ENCODE peak calls at places on chromosome 7, in eight cellular contexts. G, Y, C, N, T, A, R and Q are unnamed samples.
A peak's percentile ranks its signal among the peaks of the same experiment; 100 is the strongest.

GRCh38 chr7:51160990-51161615 is 155.5 kb downstream of the COBL start:
- DNase-seq in N (no peak), G (peak; percentile 69), Y (peak; percentile 71), T (peak; percentile 33), C (peak; percentile 78), R (peak; percentile 57), A (peak; percentile 73), Q (peak; percentile 77)

GRCh38 chr7:74038194-74038961 is 10.4 kb downstream of the ELN start:
- DNase-seq in R (no peak), N (no peak), C (no peak), Y (no peak), G (no peak), A (no peak), T (no peak), Q (no peak)

GRCh38 chr7:114939484-114940097 is 17.7 kb downstream of the MDFIC start:
- DNase-seq in R (no peak), T (no peak), A (no peak), Y (no peak), N (no peak), C (no peak), G (no peak), Q (no peak)

GRCh38 chr7:83014546-83014945 is 148.1 kb downstream of the PCLO start:
- DNase-seq in N (no peak), R (no peak), A (no peak), T (no peak), Y (no peak), C (no peak), G (no peak), Q (no peak)

GRCh38 chr7:42084263-42084662 is 152.7 kb downstream of the GLI3 start:
- DNase-seq in G (no peak), R (no peak), Y (no peak), C (no peak), N (no peak), A (no peak), T (no peak), Q (no peak)

GRCh38 chr7:832292-832967 is at the start of gene SUN1:
- DNase-seq in R (peak; percentile 69), Y (peak; percentile 47), C (no peak), G (no peak), A (no peak), N (no peak), T (peak; percentile 86), Q (no peak)

GRCh38 chr7:148856035-148856881 is 27.8 kb downstream of the EZH2 start:
- DNase-seq in Y (peak; percentile 35), C (peak; percentile 45), T (peak; percentile 29), N (no peak), A (peak; percentile 5), G (no peak), R (peak; percentile 42), Q (peak; percentile 26)

GRCh38 chr7:91266067-91266930 is 2.1 kb downstream of the FZD1 start:
- DNase-seq in N (no peak), T (no peak), Y (peak; percentile 25), G (no peak), C (peak; percentile 22), R (peak; percentile 26), A (no peak), Q (peak; percentile 33)

GRCh38 chr7:135886334-135887132 is 90.6 kb downstream of the MTPN start:
- DNase-seq in G (no peak), A (no peak), Y (no peak), C (no peak), R (no peak), N (no peak), T (no peak), Q (no peak)

GRCh38 chr7:81594767-81595166 is 175.1 kb downstream of the HGF start:
- DNase-seq in T (no peak), N (no peak), R (no peak), G (no peak), Y (no peak), C (no peak), A (no peak), Q (no peak)

GRCh38 chr7:31462636-31463035 is 51.3 kb upstream of the ITPRID1 start:
- DNase-seq in Y (no peak), C (no peak), T (no peak), G (no peak), N (no peak), A (no peak), R (no peak), Q (no peak)

GRCh38 chr7:156994417-156994816 is 16.0 kb downstream of the MNX1 start:
- DNase-seq in T (no peak), R (no peak), Y (peak; percentile 17), G (no peak), C (no peak), A (no peak), N (no peak), Q (no peak)

GRCh38 chr7:105654994-105655900 is 74.0 kb upstream of the EFCAB10 start:
- DNase-seq in T (no peak), R (no peak), N (no peak), C (peak; percentile 86), G (no peak), A (no peak), Y (peak; percentile 73), Q (peak; percentile 66)

GRCh38 chr7:116499168-116500070 is at the start of gene CAV2:
- DNase-seq in A (peak; percentile 20), G (peak; percentile 46), C (peak; percentile 51), Y (peak; percentile 76), T (no peak), R (peak; percentile 42), N (peak; percentile 18), Q (peak; percentile 78)

GRCh38 chr7:27143022-27143949 is at the start of gene HOXA5:
- DNase-seq in R (no peak), T (no peak), N (no peak), A (peak; percentile 64), C (peak; percentile 89), Y (peak; percentile 41), G (peak; percentile 87), Q (peak; percentile 92)

GRCh38 chr7:156063241-156063810 is 251.1 kb upstream of the SHH start:
- DNase-seq in T (no peak), R (no peak), C (no peak), Y (no peak), G (no peak), A (no peak), N (no peak), Q (no peak)

GRCh38 chr7:67636363-67637355 is 640.0 kb downstream of the TYW1 start:
- DNase-seq in N (no peak), Y (no peak), C (peak; percentile 23), T (no peak), G (no peak), R (no peak), A (no peak), Q (peak; percentile 11)

DNA sequence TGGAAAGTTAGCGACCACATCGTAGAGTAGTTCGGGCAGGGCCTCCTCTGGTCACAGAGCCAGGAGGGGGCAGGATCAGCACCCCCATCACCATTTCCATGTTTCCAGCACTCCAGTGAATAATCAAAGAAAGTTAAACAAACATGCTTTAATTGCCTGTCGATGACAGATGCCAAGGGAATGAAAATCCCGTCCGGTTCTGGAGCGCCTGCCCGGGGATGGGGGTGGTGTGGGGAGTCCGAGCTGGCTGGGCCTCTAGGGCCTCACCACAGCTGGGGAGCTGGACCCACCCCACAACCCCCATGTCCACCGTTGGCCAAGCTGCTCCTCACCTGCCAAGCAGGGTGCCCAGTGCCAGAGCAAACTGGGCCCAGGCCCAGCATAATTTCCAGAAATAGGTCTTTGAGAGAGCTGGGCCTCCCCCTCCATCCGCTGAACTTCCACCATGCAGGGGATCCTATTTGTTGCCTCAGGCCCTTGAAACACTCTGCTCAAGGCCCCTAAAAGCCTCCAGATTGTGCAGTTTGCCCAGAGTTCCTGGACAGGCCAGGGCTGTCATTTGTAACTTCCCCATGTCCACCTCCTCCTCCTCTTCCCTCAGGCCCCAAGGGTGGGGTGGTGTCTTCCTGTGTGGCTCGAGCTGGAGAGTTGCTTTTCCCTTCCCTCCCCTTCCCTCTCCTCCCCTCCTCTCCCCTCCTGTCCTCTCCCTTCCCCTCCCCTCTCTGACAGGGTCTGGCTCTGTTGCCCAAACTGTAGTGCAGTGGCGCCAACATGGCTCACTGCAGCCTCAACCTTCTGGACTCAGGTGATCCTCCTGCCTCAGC is 101.0 kb downstream of the MYL10 start:
- DNase-seq in N (no peak), C (no peak), G (no peak), T (no peak), R (no peak), Y (peak; percentile 37), A (no peak), Q (no peak)
- TF ChIP-seq CTCF in N (no peak), C (no peak), G (no peak), T (no peak), R (no peak), Y (no peak), A (no peak), Q (no peak)

DNA sequence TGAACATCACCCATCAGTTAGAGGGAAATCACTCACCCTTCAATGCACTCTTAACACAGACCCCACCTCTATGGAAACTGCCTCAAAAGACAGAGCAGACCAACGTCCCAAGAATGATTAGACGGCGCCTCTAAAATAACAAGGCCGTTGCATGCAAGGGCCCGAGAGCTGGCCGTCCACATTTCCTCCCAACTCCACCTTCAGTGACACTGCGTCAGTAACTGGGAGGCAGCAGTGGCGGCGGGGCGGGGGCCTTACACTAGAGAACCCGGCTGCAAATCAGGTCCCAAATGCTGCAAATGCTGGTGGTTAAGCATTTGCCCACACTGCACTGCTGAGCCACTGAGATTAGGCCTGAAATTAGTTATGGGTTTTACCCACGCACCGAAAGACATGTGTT is 115.0 kb downstream of the PTPRN2 start:
- DNase-seq in N (no peak), C (no peak), G (no peak), A (no peak), R (no peak), T (no peak), Y (no peak), Q (no peak)
- TF ChIP-seq CTCF in N (no peak), C (no peak), G (no peak), A (no peak), R (no peak), T (no peak), Y (no peak), Q (no peak)

DNA sequence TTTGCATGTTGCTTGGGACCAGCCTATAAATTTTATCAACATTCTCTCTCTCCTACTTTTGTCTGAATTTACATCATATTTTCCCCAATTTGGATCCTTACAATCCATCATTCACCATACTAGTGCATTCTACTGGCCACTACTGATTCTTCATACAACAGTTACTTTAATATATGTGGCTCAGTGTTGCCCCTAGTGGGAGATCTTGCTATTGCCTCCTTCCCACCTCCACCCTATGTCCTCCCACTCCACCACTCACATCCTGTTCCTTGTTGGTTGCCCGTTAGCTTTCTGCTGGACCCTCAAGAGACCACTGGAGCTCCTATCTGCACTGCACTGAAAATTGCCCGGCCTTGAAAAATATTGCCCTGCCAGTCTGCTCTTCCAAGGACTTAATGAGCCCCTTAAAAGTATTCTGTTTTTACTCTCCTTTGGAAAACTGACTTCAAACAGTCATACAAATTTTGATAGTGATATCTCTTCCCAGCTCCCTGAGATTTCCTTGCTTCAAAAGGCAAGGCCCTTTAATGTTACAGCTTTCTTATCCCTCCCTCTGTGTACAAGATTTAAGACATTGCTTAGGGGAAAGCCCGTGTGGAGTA is 243.2 kb upstream of the TMEM229A start:
- DNase-seq in Y (no peak), A (peak; percentile 39), T (peak; percentile 10), N (no peak), C (peak; percentile 68), R (no peak), G (peak; percentile 17), Q (peak; percentile 34)
- TF ChIP-seq CTCF in Y (peak; percentile 11), A (peak; percentile 65), T (peak; percentile 69), N (no peak), C (peak; percentile 71), R (peak; percentile 58), G (peak; percentile 58), Q (peak; percentile 53)

DNA sequence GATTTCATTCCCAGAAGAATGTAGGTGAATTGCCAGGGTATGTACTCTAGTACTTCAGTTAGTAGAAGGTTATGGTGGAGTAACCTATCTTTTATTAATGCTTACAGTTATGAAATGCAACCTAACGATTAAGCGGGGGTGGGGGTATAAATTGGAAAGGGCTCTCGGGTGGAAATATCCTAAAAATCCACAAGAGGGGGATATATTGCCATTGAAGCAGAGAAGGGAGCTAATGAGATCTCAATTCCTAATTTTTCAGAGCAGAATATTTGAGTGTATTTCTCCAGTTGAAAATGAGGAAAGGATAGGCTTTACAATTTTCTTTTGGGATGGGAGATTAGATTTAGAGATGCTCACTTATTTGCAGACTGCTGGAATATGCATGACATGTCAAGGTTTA is 90.8 kb downstream of the DNAJB9 start:
- DNase-seq in R (no peak), G (no peak), Y (no peak), C (no peak), A (no peak), N (no peak), T (peak; percentile 10), Q (no peak)
- TF ChIP-seq CTCF in R (peak; percentile 12), G (peak; percentile 49), Y (no peak), C (no peak), A (peak; percentile 60), N (no peak), T (peak; percentile 54), Q (peak; percentile 34)